ENCODE peak calls at places on chromosomes 4 and X, in ten cellular contexts. S, K, A, Y, X, U, H, D, I and O are unnamed samples.

GRCh38 chr4:2852481-2852881 is 8.8 kb downstream of the ADD1 start:
- DNase-seq in S (no peak), K (no peak), A (no peak), Y (no peak), X (no peak), U (no peak), H (no peak), D (no peak), I (no peak), O (peak; percentile 64)

GRCh38 chrX:113001836-113002235 is 161.2 kb upstream of the AMOT start:
- DNase-seq in S (peak; percentile 18), K (no peak), A (no peak), Y (no peak), X (no peak), U (no peak), H (no peak), D (no peak), I (no peak), O (no peak)

GRCh38 chrX:80174925-80175574 is 160.5 kb downstream of the TBX22 start:
- DNase-seq in S (no peak), K (no peak), A (no peak), Y (peak; percentile 5), X (no peak), U (peak; percentile 86), H (no peak), D (peak; percentile 51), I (no peak), O (no peak)

GRCh38 chr4:136644279-136644678 is 888.0 kb downstream of the PCDH18 start:
- DNase-seq in S (no peak), K (no peak), A (no peak), Y (no peak), X (no peak), U (no peak), H (no peak), D (no peak), I (no peak), O (no peak)

GRCh38 chr4:99506781-99507180 is 4.0 kb upstream of the C4orf17 start:
- DNase-seq in S (no peak), K (no peak), A (no peak), Y (peak; percentile 34), X (no peak), U (no peak), H (peak; percentile 5), D (no peak), I (no peak), O (no peak)

GRCh38 chrX:154029439-154029838 is 9.7 kb upstream of the IRAK1 start:
- DNase-seq in S (peak; percentile 23), K (no peak), A (no peak), Y (no peak), X (no peak), U (no peak), H (no peak), D (no peak), I (no peak), O (no peak)

GRCh38 chr4:20464381-20464780 is 212.7 kb downstream of the SLIT2 start:
- DNase-seq in S (no peak), K (no peak), A (no peak), Y (peak; percentile 82), X (no peak), U (no peak), H (peak; percentile 86), D (no peak), I (no peak), O (no peak)

GRCh38 chr4:83535520-83535944 is 376 bp upstream of the GPAT3 start:
- DNase-seq in S (peak; percentile 82), K (peak; percentile 23), A (no peak), Y (peak; percentile 66), X (peak; percentile 2), U (peak; percentile 56), H (peak; percentile 82), D (no peak), I (peak; percentile 46), O (peak; percentile 73)

GRCh38 chrX:154019061-154019621 is 561 bp downstream of the IRAK1 start:
- DNase-seq in S (peak; percentile 34), K (no peak), A (no peak), Y (no peak), X (no peak), U (peak; percentile 47), H (no peak), D (no peak), I (no peak), O (no peak)

GRCh38 chrX:147891886-147892285 is 19.8 kb upstream of the FMR1 start:
- DNase-seq in S (no peak), K (no peak), A (no peak), Y (no peak), X (no peak), U (no peak), H (peak; percentile 2), D (no peak), I (no peak), O (no peak)

GRCh38 chrX:68912113-68912980 is 83.5 kb downstream of the EFNB1 start:
- DNase-seq in S (no peak), K (no peak), A (no peak), Y (no peak), X (no peak), U (peak; percentile 49), H (peak; percentile 66), D (no peak), I (peak; percentile 49), O (no peak)

GRCh38 chr4:109631709-109632108 is 71.5 kb downstream of the CASP6 start:
- DNase-seq in S (no peak), K (no peak), A (no peak), Y (no peak), X (no peak), U (no peak), H (peak; percentile 57), D (no peak), I (peak; percentile 21), O (no peak)

GRCh38 chr4:6116696-6117285 is 83.6 kb downstream of the JAKMIP1 start:
- DNase-seq in S (no peak), K (no peak), A (no peak), Y (no peak), X (no peak), U (no peak), H (no peak), D (no peak), I (no peak), O (no peak)

GRCh38 chr4:6991249-6991648 is 51.9 kb upstream of the TADA2B start:
- DNase-seq in S (no peak), K (no peak), A (no peak), Y (no peak), X (no peak), U (no peak), H (no peak), D (no peak), I (no peak), O (no peak)

GRCh38 chr4:124025423-124025822 is 628.8 kb downstream of the SPRY1 start:
- DNase-seq in S (no peak), K (no peak), A (no peak), Y (no peak), X (no peak), U (no peak), H (peak; percentile 70), D (no peak), I (no peak), O (no peak)

GRCh38 chrX:9282325-9282724 is 182.5 kb upstream of the TBL1X start:
- DNase-seq in S (no peak), K (no peak), A (no peak), Y (no peak), X (no peak), U (no peak), H (no peak), D (no peak), I (no peak), O (no peak)

GRCh38 chrX:97328853-97329252 is 445.1 kb downstream of the RPA4 start:
- DNase-seq in S (peak; percentile 9), K (peak; percentile 0), A (no peak), Y (no peak), X (no peak), U (no peak), H (no peak), D (no peak), I (no peak), O (no peak)

GRCh38 chrX:119121341-119121740 is 6.3 kb downstream of the KIAA1210 start:
- DNase-seq in S (no peak), K (no peak), A (no peak), Y (no peak), X (no peak), U (no peak), H (peak; percentile 41), D (no peak), I (no peak), O (no peak)

GRCh38 chr4:172813359-172813923 is 355.2 kb upstream of the GALNT7 start:
- DNase-seq in S (no peak), K (no peak), A (no peak), Y (no peak), X (no peak), U (no peak), H (peak; percentile 22), D (no peak), I (no peak), O (no peak)